ENCODE peak calls at places on chromosomes 11 and 22, in ten cellular contexts. V, K, L, G, W, U, I, M, X and O are unnamed samples. For H3K36me3, H3K9me3 and H3K4me1, the result is how much of the 10 kb centered on the place peaks cover.

GRCh38 chr11:103730151-103730940 is 306.1 kb upstream of the DDI1 start:
- DNase-seq in I (no peak), V (no peak), L (peak), U (no peak), K (no peak), W (peak), M (no peak), X (no peak), G (no peak), O (no peak)

GRCh38 chr11:121656333-121657090 is 203.7 kb upstream of the SORL1-AS1 start:
- DNase-seq in M (peak), U (no peak), V (no peak), X (no peak), K (no peak), L (no peak), W (no peak), I (no peak), G (no peak), O (no peak)

GRCh38 chr11:33620423-33621120 is 80.1 kb downstream of the C11orf91 start:
- DNase-seq in K (no peak), V (no peak), L (peak), U (no peak), I (no peak), W (peak), G (no peak), M (no peak), X (peak), O (no peak)

GRCh38 chr22:26894766-26895485 is 237.5 kb downstream of the MIAT start:
- DNase-seq in X (no peak), L (peak), K (no peak), G (no peak), W (peak), I (no peak), U (no peak), M (no peak), V (peak), O (no peak)

GRCh38 chr11:28526406-28526751 is 418.2 kb downstream of the METTL15 start:
- DNase-seq in U (no peak), K (no peak), G (no peak), L (peak), W (no peak), V (no peak), X (no peak), I (no peak), M (no peak), O (no peak)

GRCh38 chr11:62574363-62575057 is 819 bp upstream of the EEF1G start:
- DNase-seq in M (peak), I (no peak), G (peak), X (peak), L (peak), W (no peak), K (peak), V (no peak), U (peak), O (peak)

GRCh38 chr11:963852-964251 is 38.2 kb downstream of the AP2A2 start:
- DNase-seq in G (peak), K (no peak), U (no peak), W (no peak), V (no peak), L (no peak), I (no peak), M (no peak), X (no peak), O (no peak)

GRCh38 chr11:75689861-75690641 is 21.2 kb upstream of the MAP6 start:
- DNase-seq in K (no peak), U (no peak), W (no peak), X (no peak), I (no peak), V (no peak), L (no peak), G (no peak), M (no peak), O (no peak)

GRCh38 chr11:76230392-76230791 is 24.1 kb upstream of the WNT11 start:
- DNase-seq in K (no peak), W (no peak), U (no peak), V (no peak), I (peak), M (no peak), X (peak), L (no peak), G (peak), O (peak)

GRCh38 chr11:64559351-64560138 is 31.5 kb upstream of the SLC22A12 start:
- DNase-seq in M (no peak), G (no peak), U (no peak), X (no peak), K (no peak), L (no peak), V (no peak), W (no peak), I (no peak), O (no peak)

GRCh38 chr11:113831314-113831713 is 44.1 kb downstream of the USP28 start:
- DNase-seq in M (no peak), U (no peak), W (no peak), V (no peak), I (no peak), X (no peak), G (no peak), L (no peak), K (no peak), O (no peak)

GRCh38 chr11:47099213-47099917 is 77.3 kb downstream of the ARFGAP2 start:
- DNase-seq in L (peak), M (no peak), G (no peak), U (no peak), I (no peak), V (no peak), X (peak), W (peak), K (no peak), O (no peak)

GRCh38 chr11:10669258-10670033 is 24.1 kb downstream of the IRAG1 start:
- DNase-seq in V (no peak), W (peak), U (no peak), G (no peak), M (no peak), X (peak), L (peak), I (peak), K (no peak), O (no peak)

GRCh38 chr11:78961938-78962701 is 387.5 kb upstream of the NARS2 start:
- DNase-seq in K (no peak), W (peak), G (no peak), U (no peak), M (no peak), V (no peak), X (peak), I (no peak), L (peak), O (no peak)

GRCh38 chr22:32584650-32585049 is 110.0 kb downstream of the FBXO7 start:
- DNase-seq in W (peak), I (no peak), L (peak), M (no peak), U (no peak), K (no peak), X (no peak), G (no peak), V (no peak), O (no peak)

GRCh38 chr11:69319255-69320106 is 25.5 kb downstream of the MYEOV start:
- DNase-seq in M (no peak), K (no peak), I (no peak), X (no peak), U (no peak), V (no peak), G (no peak), W (no peak), L (no peak), O (no peak)

GRCh38 chr22:49825944-49826602 is 1.6 kb downstream of the BRD1 start:
- DNase-seq in U (peak), K (no peak), M (no peak), G (peak), W (peak), L (peak), I (no peak), V (no peak), X (no peak), O (no peak)

GRCh38 chr11:37858398-37858797 is 1260.4 kb upstream of the RAG2 start:
- DNase-seq in U (no peak), L (no peak), X (no peak), I (no peak), W (no peak), V (no peak), K (no peak), M (no peak), G (no peak), O (no peak)

GRCh38 chr11:62710001-62710345 is 2.5 kb downstream of the GNG3 start:
- DNase-seq in G (no peak), K (peak), L (no peak), X (no peak), V (no peak), I (peak), M (no peak), W (no peak), U (no peak), O (no peak)

GRCh38 chr11:35629914-35630313 is 11.7 kb downstream of the FJX1 start:
- DNase-seq in K (no peak), I (no peak), U (no peak), V (peak), M (no peak), G (no peak), X (no peak), L (peak), W (peak), O (no peak)

GRCh38 chr11:102420547-102420946 is 32.0 kb downstream of the TMEM123 start:
- DNase-seq in M (no peak), G (no peak), X (no peak), L (no peak), W (no peak), V (no peak), U (no peak), I (no peak), K (no peak), O (no peak)

GRCh38 chr11:11857769-11858168 is 16.0 kb downstream of the USP47 start:
- DNase-seq in I (no peak), W (no peak), U (no peak), V (no peak), L (no peak), K (no peak), M (no peak), X (no peak), G (no peak), O (no peak)

GRCh38 chr11:100576044-100577021 is 110.8 kb upstream of the ARHGAP42 start:
- DNase-seq in G (no peak), X (peak), W (peak), K (no peak), U (peak), I (no peak), M (no peak), L (peak), V (no peak), O (no peak)

GRCh38 chr11:119828011-119828410 is 99.0 kb upstream of the NECTIN1 start:
- DNase-seq in L (no peak), X (no peak), K (no peak), W (no peak), V (no peak), G (no peak), U (no peak), M (no peak), I (no peak), O (no peak)

GRCh38 chr11:121665211-121665838 is 212.6 kb upstream of the SORL1-AS1 start:
- DNase-seq in V (no peak), U (no peak), G (no peak), X (no peak), I (no peak), M (no peak), K (no peak), W (no peak), L (no peak), O (no peak)

GRCh38 chr11:78749243-78749730 is 174.6 kb upstream of the NARS2 start:
- DNase-seq in M (no peak), I (no peak), G (no peak), K (no peak), L (no peak), W (no peak), V (no peak), X (peak), U (no peak), O (no peak)

GRCh38 chr11:110295487-110296225 is 758 bp downstream of the RDX start:
- DNase-seq in W (peak), V (peak), G (peak), L (peak), X (peak), M (peak), K (peak), I (peak), U (no peak), O (peak)

GRCh38 chr11:67441731-67442401 is 1.4 kb downstream of the CORO1B start:
- DNase-seq in K (no peak), W (no peak), M (no peak), X (no peak), L (no peak), G (peak), V (no peak), I (no peak), U (peak), O (no peak)
- H3K36me3 ChIP-seq in K (under half), W (under half), M (under half), X (under half), L (under half), G (half or more), V (under half), I (under half), U (under half), O (under half)

DNA sequence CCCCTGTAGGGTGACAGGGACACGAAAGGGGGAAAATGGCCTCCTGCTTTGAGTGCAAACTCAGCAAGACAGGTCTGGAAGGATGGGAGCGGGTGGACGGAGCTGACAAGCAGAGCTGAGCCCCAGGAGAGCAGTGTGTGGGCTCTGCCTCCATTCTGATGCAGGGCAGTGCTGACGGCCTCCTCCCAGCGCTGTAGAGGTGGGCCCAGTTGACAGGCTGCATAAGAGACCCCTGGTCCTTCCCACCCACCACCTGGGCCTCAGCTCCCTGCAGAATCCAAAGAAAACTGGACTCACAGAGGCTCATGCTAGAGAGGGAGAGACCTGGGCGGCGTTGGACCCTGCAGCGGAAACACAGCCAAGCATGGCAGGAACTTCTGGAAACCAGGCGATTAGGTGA is 1113.4 kb downstream of the BRD1 start:
- DNase-seq in L (no peak), V (no peak), X (no peak), G (peak), K (no peak), W (no peak), U (no peak), I (no peak), M (no peak), O (peak)
- H3K9me3 ChIP-seq in L (half or more), V (under half), X (under half), G (under half), K (under half), W (under half), U (under half), I (under half), M (under half), O (under half)

DNA sequence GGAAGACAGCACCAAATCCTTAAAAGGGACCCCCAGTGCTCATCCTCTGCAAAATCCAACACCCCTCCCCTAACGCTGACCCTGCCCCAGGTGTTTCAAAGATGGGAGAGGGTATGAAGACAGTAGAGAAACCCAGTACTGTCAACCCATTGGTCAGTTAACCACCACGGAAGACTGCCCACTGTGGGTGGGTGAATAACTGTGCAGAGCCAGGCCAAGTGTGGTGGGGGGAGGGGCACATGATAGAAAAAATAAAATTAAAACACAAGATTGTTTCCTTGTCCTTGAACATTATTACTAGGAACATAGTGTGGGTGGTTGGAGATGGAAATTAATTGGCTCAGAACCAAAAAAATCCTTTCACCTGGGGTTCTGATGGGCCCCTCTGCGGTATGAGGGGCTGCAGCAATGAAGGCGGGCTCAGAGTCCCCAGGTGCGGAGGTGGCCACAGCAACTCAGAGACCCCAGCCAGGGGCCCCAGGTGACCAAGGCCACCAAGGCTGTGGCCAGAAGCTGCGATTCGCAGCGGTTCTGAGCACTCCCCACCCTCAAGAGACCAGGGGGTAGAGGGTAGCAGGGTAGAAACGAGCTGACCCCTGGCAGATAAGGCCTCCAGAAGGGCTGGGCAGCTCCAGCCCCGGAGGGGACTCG is 1.1 kb downstream of the TNKS1BP1 start:
- DNase-seq in L (peak), U (no peak), W (peak), V (no peak), G (no peak), X (no peak), I (no peak), K (no peak), M (peak), O (no peak)
- H3K4me1 ChIP-seq in L (under half), U (half or more), W (under half), V (under half), G (under half), X (under half), I (under half), K (under half), M (under half), O (under half)

DNA sequence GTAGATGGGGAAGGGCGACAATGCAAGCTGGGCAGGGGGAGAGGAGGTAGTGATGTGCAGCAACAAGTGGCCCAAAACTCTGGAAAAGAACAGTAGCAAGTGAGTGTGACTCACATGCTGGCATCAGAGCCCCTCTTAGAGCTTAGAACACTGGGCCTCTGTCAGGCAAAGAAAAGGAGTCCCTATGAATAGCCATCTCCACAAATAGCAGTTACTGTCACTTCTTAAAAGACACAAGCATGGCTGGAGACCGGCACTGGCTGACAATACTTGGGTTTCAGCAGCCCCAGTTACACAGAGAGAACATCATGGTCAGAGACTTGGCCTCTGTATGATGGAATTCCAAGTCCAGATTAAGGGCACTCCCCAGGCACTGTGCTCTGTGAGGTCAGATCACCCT is 58.2 kb downstream of the PRCP start:
- DNase-seq in M (no peak), I (no peak), W (no peak), K (no peak), L (no peak), G (no peak), U (no peak), X (no peak), V (no peak), O (no peak)
- H3K36me3 ChIP-seq in M (under half), I (under half), W (under half), K (under half), L (under half), G (under half), U (under half), X (under half), V (under half), O (under half)